ENCODE peak calls at places on chromosome 1, in four cellular contexts. V is SK-N-SH, E is PC-3, C is GM23338. I is an unnamed sample. For H3K9me2 and H3K36me3, the result is how much of the 10 kb centered on the place peaks cover.

GRCh38 chr1:181791721-181792120 is 269.8 kb downstream of the ZNF648 start:
- DNase-seq in V (no peak), E (no peak), C (no peak), I (no peak)

GRCh38 chr1:204080163-204080903 is 7.4 kb downstream of the SOX13 start:
- DNase-seq in V (peak), E (peak), C (peak), I (peak)

GRCh38 chr1:223745731-223746130 is 33.4 kb downstream of the CAPN2 start:
- DNase-seq in V (no peak), E (no peak), C (no peak), I (no peak)

GRCh38 chr1:10692401-10693021 is 103.9 kb downstream of the CASZ1 start:
- DNase-seq in V (peak), E (peak), C (no peak), I (peak)

GRCh38 chr1:230171337-230172015 is 104.4 kb downstream of the GALNT2 start:
- DNase-seq in V (no peak), E (peak), C (no peak), I (no peak)

GRCh38 chr1:43632135-43632670 is 17.7 kb upstream of the KDM4A start:
- DNase-seq in V (no peak), E (no peak), C (peak), I (no peak)

GRCh38 chr1:67850151-67850551 is 16.9 kb upstream of the GNG12 start:
- DNase-seq in V (peak), E (peak), C (peak), I (peak)

GRCh38 chr1:114340906-114341698 is 169.9 kb downstream of the TRIM33 start:
- DNase-seq in V (no peak), E (no peak), C (no peak), I (no peak)

GRCh38 chr1:117621316-117621715 is 15.5 kb downstream of the TENT5C start:
- DNase-seq in V (no peak), E (no peak), C (no peak), I (no peak)

GRCh38 chr1:34306568-34306967 is 129.9 kb downstream of the C1orf94 start:
- DNase-seq in V (no peak), E (no peak), C (no peak), I (no peak)

GRCh38 chr1:9476790-9477463 is 62.3 kb upstream of the SLC25A33 start:
- DNase-seq in V (peak), E (peak), C (no peak), I (no peak)

GRCh38 chr1:26531651-26532131 is 2.1 kb downstream of the RPS6KA1 start:
- DNase-seq in V (peak), E (no peak), C (peak), I (peak)

GRCh38 chr1:23555949-23556640 is 3.2 kb downstream of the ID3 start:
- DNase-seq in V (no peak), E (peak), C (peak), I (peak)

GRCh38 chr1:218259800-218260199 is 25.3 kb upstream of the RRP15 start:
- DNase-seq in V (no peak), E (peak), C (peak), I (peak)

GRCh38 chr1:61297887-61298286 is 215.5 kb downstream of the NFIA start:
- DNase-seq in V (no peak), E (no peak), C (no peak), I (no peak)

GRCh38 chr1:31750858-31751638 is 13.1 kb downstream of the ADGRB2 start:
- DNase-seq in V (no peak), E (no peak), C (no peak), I (no peak)

GRCh38 chr1:161182214-161182613 is 4.9 kb upstream of the B4GALT3 start:
- DNase-seq in V (no peak), E (peak), C (no peak), I (no peak)

GRCh38 chr1:901108-901859 is 22.4 kb upstream of the SAMD11 start:
- DNase-seq in V (no peak), E (no peak), C (no peak), I (no peak)

GRCh38 chr1:33188572-33189275 is 6.9 kb upstream of the TRIM62 start:
- DNase-seq in V (no peak), E (no peak), C (no peak), I (no peak)

GRCh38 chr1:21165076-21165475 is 11.6 kb downstream of the EIF4G3 start:
- DNase-seq in V (no peak), E (no peak), C (no peak), I (no peak)

GRCh38 chr1:180525696-180526000 is 23.3 kb upstream of the ACBD6 start:
- DNase-seq in V (peak), E (no peak), C (no peak), I (no peak)

DNA sequence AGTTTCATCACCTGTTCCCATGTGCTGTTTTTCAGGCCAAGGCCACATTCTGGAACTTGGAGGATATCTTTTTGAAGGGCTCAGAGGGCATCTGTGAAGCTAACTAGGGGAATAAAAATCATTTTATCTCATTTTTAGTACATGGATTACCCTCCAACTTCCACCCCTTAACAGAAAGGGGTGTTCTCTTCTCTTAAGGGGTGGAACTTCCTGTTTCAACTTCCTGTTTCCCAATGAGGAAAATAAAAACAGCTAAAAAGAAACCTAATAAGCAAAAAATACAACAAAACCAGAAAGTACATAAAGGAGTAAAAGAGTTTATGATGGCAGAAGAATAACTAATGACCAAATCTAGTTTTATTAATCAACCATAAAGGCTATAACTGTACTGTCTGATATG is 24.8 kb upstream of the SLC22A15 start:
- DNase-seq in V (no peak), E (no peak), C (no peak), I (no peak)
- H3K9me2 ChIP-seq in V (under half), E (under half), C (under half), I (under half)

GRCh38 chr1:192654607-192655389 is 18.9 kb downstream of the RGS13 start:
- DNase-seq in V (no peak), E (peak), C (no peak), I (no peak)

GRCh38 chr1:192657760-192658159 is 21.8 kb downstream of the RGS13 start:
- DNase-seq in V (no peak), E (no peak), C (no peak), I (no peak)

GRCh38 chr1:192658255-192658654 is 22.3 kb downstream of the RGS13 start:
- DNase-seq in V (no peak), E (no peak), C (no peak), I (no peak)

DNA sequence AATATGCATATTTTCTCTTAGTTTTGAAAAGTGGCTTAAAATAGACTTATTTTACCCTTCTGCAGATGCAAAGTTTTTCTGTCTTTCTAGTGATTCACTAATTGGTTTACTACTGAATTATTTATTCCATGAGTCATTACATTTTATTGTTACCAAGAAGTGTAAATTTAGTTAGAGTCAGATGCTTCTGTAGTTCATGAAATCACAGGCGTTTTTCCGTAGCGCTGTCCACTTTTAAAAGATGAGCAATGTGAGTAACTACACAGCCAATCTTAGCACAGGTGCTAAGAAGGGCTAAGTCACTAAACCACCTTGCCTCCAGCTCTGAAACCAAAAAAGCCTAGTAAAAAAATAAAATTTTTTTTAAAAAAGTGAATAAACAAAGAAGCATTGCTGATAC is 24.7 kb downstream of the RGS13 start:
- DNase-seq in V (no peak), E (no peak), C (no peak), I (no peak)
- H3K36me3 ChIP-seq in V (under half), E (under half), C (under half), I (under half)

DNA sequence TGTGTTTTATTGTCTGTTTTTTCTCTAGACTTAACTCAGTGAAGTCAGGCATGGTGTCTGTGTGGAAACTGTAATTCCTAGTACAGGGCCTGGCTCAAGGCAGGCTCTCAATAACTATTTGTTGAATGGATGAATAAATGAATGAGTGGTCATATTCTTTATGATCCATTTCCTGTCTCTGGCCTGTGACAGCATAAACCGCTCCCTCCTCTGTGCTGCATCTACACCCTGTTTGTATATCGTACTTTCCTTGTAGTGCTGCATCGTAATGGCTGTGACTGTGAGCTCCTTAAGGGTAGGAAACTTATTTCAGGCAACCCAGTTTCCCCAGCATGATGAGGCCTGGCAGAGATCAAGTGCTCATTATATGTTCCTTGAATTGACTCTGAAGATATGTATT is 337.5 kb upstream of the USP24 start:
- DNase-seq in V (no peak), E (no peak), C (no peak), I (no peak)
- H3K9me2 ChIP-seq in V (under half), E (under half), C (under half), I (under half)

DNA sequence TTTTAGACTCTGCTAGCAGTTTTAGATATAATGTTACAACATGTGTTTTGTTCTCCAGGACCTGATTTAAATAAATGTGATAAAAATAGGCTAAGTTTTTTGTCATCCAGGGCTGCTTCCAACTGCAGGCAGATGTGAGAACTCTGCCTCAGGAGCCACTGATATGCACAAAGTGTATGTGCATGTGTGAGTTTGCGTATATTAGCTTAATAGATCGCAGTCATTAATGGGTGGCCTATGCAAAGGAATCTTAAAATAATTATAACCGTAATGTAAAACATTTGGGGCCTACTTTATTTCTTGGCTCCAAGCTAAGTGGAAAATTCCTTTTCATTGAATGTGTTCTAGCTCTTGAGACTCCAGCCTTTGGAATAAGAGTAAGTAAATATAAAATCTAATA is 16.7 kb downstream of the DHX9 start:
- DNase-seq in V (no peak), E (no peak), C (no peak), I (no peak)
- H3K36me3 ChIP-seq in V (half or more), E (half or more), C (half or more), I (under half)

GRCh38 chr1:57725318-57725717 is 301.5 kb upstream of the DAB1 start:
- DNase-seq in V (no peak), E (no peak), C (peak), I (no peak)
- H3K9me2 ChIP-seq in V (under half), E (under half), C (under half), I (under half)

GRCh38 chr1:19889656-19890055 is 7.5 kb downstream of the OTUD3 start:
- DNase-seq in V (no peak), E (no peak), C (no peak), I (no peak)

GRCh38 chr1:19894218-19894617 is 12.0 kb downstream of the OTUD3 start:
- DNase-seq in V (no peak), E (peak), C (no peak), I (no peak)

GRCh38 chr1:19892628-19893168 is 10.5 kb downstream of the OTUD3 start:
- DNase-seq in V (no peak), E (no peak), C (no peak), I (no peak)

GRCh38 chr1:19893687-19894086 is 11.5 kb downstream of the OTUD3 start:
- DNase-seq in V (no peak), E (no peak), C (no peak), I (no peak)

GRCh38 chr1:19892129-19892528 is 9.9 kb downstream of the OTUD3 start:
- DNase-seq in V (no peak), E (peak), C (no peak), I (no peak)
- H3K36me3 ChIP-seq in V (under half), E (half or more), C (under half), I (under half)

GRCh38 chr1:113170519-113170918 is 97.5 kb downstream of the LRIG2 start:
- DNase-seq in V (no peak), E (no peak), C (no peak), I (no peak)
- H3K9me2 ChIP-seq in V (under half), E (under half), C (under half), I (under half)

DNA sequence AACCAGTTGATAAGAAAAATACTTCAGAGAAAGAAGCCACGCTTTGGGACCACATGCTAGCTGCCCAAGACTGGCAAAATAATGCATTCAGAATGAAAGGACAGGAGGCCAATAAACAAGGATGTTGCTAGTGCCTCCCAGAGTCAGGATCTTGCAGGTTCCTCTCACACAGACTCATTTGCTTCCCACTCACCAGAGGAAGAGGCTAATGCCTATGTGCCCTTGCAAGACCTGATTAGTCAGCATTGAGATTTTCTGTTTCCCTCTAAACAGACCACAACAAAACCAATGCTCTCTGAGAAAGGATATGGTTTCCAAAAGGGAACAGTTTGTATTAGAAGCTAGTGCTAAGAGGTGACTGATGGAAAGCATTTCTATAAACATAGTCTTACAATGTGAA is 85.7 kb downstream of the NRDC start:
- DNase-seq in V (no peak), E (peak), C (no peak), I (peak)
- H3K36me3 ChIP-seq in V (half or more), E (half or more), C (under half), I (under half)

I was measured in hepatocyte.